ENCODE peak calls at places on chromosomes 1 and 21, in five cellular contexts. N, W, J, B and H are unnamed samples.

GRCh38 chr1:74822851-74823443 is 90.0 kb downstream of the TYW3 start:
- DNase-seq in N (no peak), W (no peak), J (no peak), B (no peak), H (no peak)

GRCh38 chr1:29719253-29719652 is 482.9 kb downstream of the PTPRU start:
- DNase-seq in N (no peak), W (no peak), J (no peak), B (no peak), H (no peak)

GRCh38 chr1:226404063-226404903 is 3.6 kb downstream of the PARP1 start:
- DNase-seq in N (no peak), W (no peak), J (no peak), B (no peak), H (peak)

GRCh38 chr1:111656093-111657017 is 36.8 kb downstream of the RAP1A start:
- DNase-seq in N (no peak), W (peak), J (no peak), B (peak), H (no peak)

GRCh38 chr1:11028018-11028417 is 15.6 kb downstream of the TARDBP start:
- DNase-seq in N (no peak), W (no peak), J (no peak), B (no peak), H (no peak)

GRCh38 chr21:44423312-44423821 is 31.9 kb upstream of the LRRC3 start:
- DNase-seq in N (no peak), W (no peak), J (no peak), B (no peak), H (no peak)

GRCh38 chr1:32464191-32464715 is 619 bp upstream of the ZBTB8B start:
- DNase-seq in N (no peak), W (peak), J (no peak), B (no peak), H (no peak)

GRCh38 chr1:232335751-232336274 is 294.1 kb downstream of the SIPA1L2 start:
- DNase-seq in N (no peak), W (no peak), J (no peak), B (no peak), H (no peak)

GRCh38 chr1:79519084-79519760 is 512.7 kb upstream of the ADGRL4 start:
- DNase-seq in N (no peak), W (no peak), J (no peak), B (no peak), H (no peak)

GRCh38 chr1:24641646-24642151 is 1.4 kb upstream of the SRRM1 start:
- DNase-seq in N (no peak), W (no peak), J (no peak), B (peak), H (peak)

GRCh38 chr1:89918127-89918793 is 76.7 kb upstream of the ZNF326 start:
- DNase-seq in N (no peak), W (no peak), J (no peak), B (no peak), H (no peak)